ENCODE peak calls at places on chromosome 12, in six cellular contexts. H is renal cortical epithelial cell; C is lower lobe of right lung; L is WERI-Rb-1; U is stimulated activated CD8-positive, alpha-beta memory T cell treated with anti-CD3 and anti-CD28 coated beads, Interleukin-2, amount 100 ng/mL, for 48 hours; A is GM13976. M is an unnamed sample.

GRCh38 chr12:52857500-52857899 is 8.7 kb upstream of the KRT78 start:
- DNase-seq in H (no peak), C (no peak), L (no peak), U (no peak), A (no peak), M (no peak)

GRCh38 chr12:88388566-88389269 is 191.6 kb downstream of the KITLG start:
- DNase-seq in H (no peak), C (no peak), L (no peak), U (no peak), A (no peak), M (no peak)

GRCh38 chr12:132812631-132813305 is 15.9 kb downstream of the GOLGA3 start:
- DNase-seq in H (no peak), C (no peak), L (no peak), U (no peak), A (no peak), M (no peak)

GRCh38 chr12:88200029-88200428 is 57.9 kb downstream of the TMTC3 start:
- DNase-seq in H (no peak), C (no peak), L (no peak), U (no peak), A (no peak), M (no peak)

GRCh38 chr12:131092911-131093901 is 139.5 kb downstream of the ADGRD1 start:
- DNase-seq in H (no peak), C (peak), L (no peak), U (peak), A (peak), M (no peak)

GRCh38 chr12:109981311-109981710 is 14.9 kb downstream of the GIT2 start:
- DNase-seq in H (no peak), C (no peak), L (no peak), U (peak), A (no peak), M (no peak)

GRCh38 chr12:101078144-101078543 is 131.9 kb downstream of the SLC5A8 start:
- DNase-seq in H (no peak), C (no peak), L (no peak), U (no peak), A (no peak), M (no peak)

GRCh38 chr12:110171186-110171538 is 47.0 kb downstream of the IFT81 start:
- DNase-seq in H (no peak), C (no peak), L (no peak), U (no peak), A (no peak), M (no peak)

GRCh38 chr12:1497161-1497560 is 97.2 kb downstream of the FBXL14 start:
- DNase-seq in H (no peak), C (no peak), L (no peak), U (no peak), A (no peak), M (no peak)

GRCh38 chr12:47293406-47293805 is 213.6 kb upstream of the AMIGO2 start:
- DNase-seq in H (no peak), C (no peak), L (no peak), U (no peak), A (no peak), M (no peak)

GRCh38 chr12:50862316-50862715 is 19.6 kb downstream of the TMPRSS12 start:
- DNase-seq in H (peak), C (no peak), L (no peak), U (no peak), A (no peak), M (no peak)

GRCh38 chr12:111443086-111443485 is 37.4 kb downstream of the SH2B3 start:
- DNase-seq in H (no peak), C (no peak), L (no peak), U (no peak), A (no peak), M (no peak)

GRCh38 chr12:26224657-26225056 is 29.3 kb downstream of the SSPN start:
- DNase-seq in H (no peak), C (no peak), L (no peak), U (no peak), A (no peak), M (no peak)

GRCh38 chr12:4287325-4288290 is 14.0 kb downstream of the CCND2 start:
- DNase-seq in H (peak), C (no peak), L (no peak), U (no peak), A (no peak), M (no peak)

GRCh38 chr12:79681008-79681590 is 9.7 kb downstream of the PAWR start:
- DNase-seq in H (peak), C (no peak), L (no peak), U (no peak), A (no peak), M (no peak)

GRCh38 chr12:51751657-51752056 is 96.9 kb downstream of the FIGNL2 start:
- DNase-seq in H (no peak), C (no peak), L (no peak), U (no peak), A (no peak), M (no peak)

GRCh38 chr12:91608562-91608961 is 425.9 kb upstream of the DCN start:
- DNase-seq in H (peak), C (no peak), L (no peak), U (no peak), A (no peak), M (no peak)

GRCh38 chr12:112901271-112901670 is 5.5 kb upstream of the OAS1 start:
- DNase-seq in H (peak), C (no peak), L (no peak), U (no peak), A (no peak), M (no peak)

GRCh38 chr12:130438243-130438620 is 100.5 kb downstream of the PIWIL1 start:
- DNase-seq in H (no peak), C (peak), L (no peak), U (no peak), A (no peak), M (no peak)

GRCh38 chr12:118356809-118357326 is 15.8 kb downstream of the TAOK3 start:
- DNase-seq in H (peak), C (no peak), L (no peak), U (no peak), A (no peak), M (no peak)

GRCh38 chr12:91179315-91179714 is 3.3 kb downstream of the DCN start:
- DNase-seq in H (no peak), C (no peak), L (no peak), U (no peak), A (no peak), M (no peak)

GRCh38 chr12:106358410-106359241 is 1.1 kb downstream of the POLR3B start:
- DNase-seq in H (peak), C (no peak), L (peak), U (no peak), A (no peak), M (no peak)